ENCODE peak calls at places on chromosomes 11 and 22, in seven cellular contexts. O is vagina, F is HCT116, H is lung, Z is nephron progenitor cell, V is tibial nerve, S is progenitor cell of endocrine pancreas. D is an unnamed sample.

GRCh38 chr11:8080674-8081590 is at the start of gene TUB:
- DNase-seq in O (no peak), S (peak; percentile 22), F (no peak), H (no peak), Z (peak; percentile 75), V (no peak), D (no peak)

GRCh38 chr22:27962268-27963191 is 43.5 kb upstream of the PITPNB start:
- DNase-seq in Z (no peak), F (no peak), H (no peak), S (no peak), O (no peak), V (no peak), D (no peak)

GRCh38 chr11:131944709-131945108 is 574.3 kb downstream of the NTM start:
- DNase-seq in S (no peak), V (no peak), H (no peak), O (no peak), Z (no peak), F (no peak), D (no peak)

GRCh38 chr11:25309818-25310217 is 813.0 kb downstream of the LUZP2 start:
- DNase-seq in V (no peak), Z (no peak), F (no peak), H (no peak), S (no peak), O (no peak), D (no peak)

GRCh38 chr22:43152355-43153071 is 1.2 kb downstream of the TSPO start:
- DNase-seq in H (peak; percentile 81), F (no peak), O (no peak), Z (no peak), V (peak; percentile 39), S (no peak), D (peak; percentile 95)

GRCh38 chr11:57370251-57370650 is 10.7 kb downstream of the PRG3 start:
- DNase-seq in Z (no peak), V (no peak), F (no peak), S (no peak), O (no peak), H (no peak), D (no peak)

GRCh38 chr11:33005175-33005574 is 10.5 kb upstream of the DEPDC7 start:
- DNase-seq in O (no peak), S (no peak), H (no peak), V (no peak), F (no peak), Z (no peak), D (no peak)

GRCh38 chr22:46056169-46057041 is 79.4 kb upstream of the WNT7B start:
- DNase-seq in O (no peak), S (no peak), V (no peak), H (no peak), F (no peak), Z (no peak), D (no peak)

GRCh38 chr11:67486481-67487195 is 3.8 kb downstream of the AIP start:
- DNase-seq in O (no peak), S (no peak), V (no peak), F (no peak), Z (no peak), H (no peak), D (no peak)

GRCh38 chr22:18110194-18110943 is at the start of gene TUBA8:
- DNase-seq in Z (peak; percentile 69), S (peak; percentile 15), V (no peak), F (no peak), H (no peak), O (no peak), D (peak; percentile 92)

GRCh38 chr11:119447664-119448242 is 24.8 kb upstream of the THY1 start:
- DNase-seq in V (no peak), S (no peak), Z (no peak), O (no peak), H (no peak), F (no peak), D (no peak)

GRCh38 chr22:29477919-29478318 is 2.1 kb upstream of the NEFH start:
- DNase-seq in V (no peak), S (no peak), O (no peak), H (no peak), F (no peak), Z (no peak), D (no peak)

GRCh38 chr11:71192629-71193028 is 59.7 kb downstream of the SHANK2 start:
- DNase-seq in Z (no peak), O (no peak), F (no peak), S (no peak), H (no peak), V (no peak), D (no peak)

GRCh38 chr11:15815246-15816209 is 540.8 kb downstream of the SOX6 start:
- DNase-seq in Z (no peak), H (peak; percentile 5), O (no peak), V (no peak), F (no peak), S (no peak), D (no peak)

GRCh38 chr11:125941606-125942275 is 4.1 kb upstream of the VSIG10L2 start:
- DNase-seq in F (peak; percentile 22), H (peak; percentile 48), S (peak; percentile 51), Z (peak; percentile 73), O (no peak), V (peak; percentile 47), D (peak; percentile 88)

GRCh38 chr22:46362221-46362933 is 26.9 kb downstream of the TRMU start:
- DNase-seq in S (no peak), O (no peak), Z (no peak), V (no peak), F (no peak), H (no peak), D (no peak)

GRCh38 chr22:33922268-33922667 is 2.0 kb upstream of the LARGE1 start:
- DNase-seq in H (no peak), Z (peak; percentile 72), V (peak; percentile 36), S (peak; percentile 57), O (no peak), F (no peak), D (peak; percentile 16)

GRCh38 chr11:16363709-16364108 is 7.4 kb upstream of the SOX6 start:
- DNase-seq in F (no peak), S (no peak), O (no peak), Z (no peak), V (no peak), H (no peak), D (no peak)

GRCh38 chr11:61080986-61081590 is 21.2 kb upstream of the CD5 start:
- DNase-seq in O (no peak), V (no peak), F (no peak), H (no peak), Z (no peak), S (no peak), D (no peak)

GRCh38 chr11:79221417-79222130 is 219.3 kb downstream of the TENM4 start:
- DNase-seq in F (no peak), Z (no peak), V (no peak), S (no peak), H (no peak), O (no peak), D (no peak)

GRCh38 chr11:106840993-106841392 is 177.3 kb downstream of the GUCY1A2 start:
- DNase-seq in F (no peak), Z (no peak), S (no peak), O (no peak), H (no peak), V (no peak), D (no peak)

DNA sequence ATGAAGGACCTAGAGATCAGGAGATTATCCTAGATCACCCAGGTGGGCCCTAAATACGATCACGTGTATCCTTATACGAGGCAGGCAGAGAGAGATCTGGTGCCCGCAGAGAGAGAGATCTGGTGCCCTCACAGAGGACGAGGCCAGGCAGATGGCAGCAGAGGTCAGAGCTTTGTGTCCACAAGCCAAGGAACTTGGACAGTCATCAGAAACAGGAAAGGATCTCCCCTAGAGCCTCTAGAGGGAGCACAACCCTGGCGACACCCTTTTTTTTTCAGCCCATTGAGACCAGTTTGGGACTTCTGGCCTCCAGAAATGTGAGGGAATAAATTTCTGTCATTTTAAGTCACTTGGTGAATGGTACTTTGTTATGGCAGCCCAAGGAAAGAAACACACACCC is 25.5 kb upstream of the TIMP3 start:
- DNase-seq in Z (no peak), V (no peak), F (no peak), O (no peak), H (no peak), S (no peak), D (no peak)
- TF ChIP-seq CTCF in Z (peak; percentile 12), V (no peak), F (peak; percentile 38), O (no peak), H (no peak), S (peak; percentile 37), D (no peak)

GRCh38 chr22:37887610-37888378 is 18.3 kb upstream of the MICALL1 start:
- DNase-seq in O (no peak), S (no peak), H (peak; percentile 49), Z (no peak), F (no peak), V (peak; percentile 21), D (peak; percentile 84)
- TF ChIP-seq CTCF in O (peak; percentile 48), S (peak; percentile 23), H (peak; percentile 19), Z (peak; percentile 13), F (peak; percentile 42), V (peak; percentile 65), D (no peak)

GRCh38 chr11:47445840-47446239 is 3.1 kb downstream of the RAPSN start:
- DNase-seq in S (no peak), Z (no peak), F (no peak), H (no peak), V (no peak), O (no peak), D (no peak)
- TF ChIP-seq CTCF in S (no peak), Z (no peak), F (no peak), H (no peak), V (no peak), O (no peak), D (no peak)

GRCh38 chr11:3826721-3827120 is 14.0 kb downstream of the RHOG start:
- DNase-seq in F (no peak), Z (no peak), S (no peak), V (no peak), H (no peak), O (no peak), D (no peak)

GRCh38 chr11:3825473-3826154 is 15.1 kb downstream of the RHOG start:
- DNase-seq in H (no peak), V (no peak), F (no peak), O (no peak), S (no peak), Z (no peak), D (no peak)

GRCh38 chr11:3823303-3823702 is 14.9 kb downstream of the PGAP2 start:
- DNase-seq in S (no peak), H (no peak), V (no peak), Z (no peak), F (no peak), O (no peak), D (no peak)

GRCh38 chr11:3823762-3824506 is 15.6 kb downstream of the PGAP2 start:
- DNase-seq in S (no peak), F (no peak), Z (no peak), O (no peak), H (no peak), V (no peak), D (no peak)

DNA sequence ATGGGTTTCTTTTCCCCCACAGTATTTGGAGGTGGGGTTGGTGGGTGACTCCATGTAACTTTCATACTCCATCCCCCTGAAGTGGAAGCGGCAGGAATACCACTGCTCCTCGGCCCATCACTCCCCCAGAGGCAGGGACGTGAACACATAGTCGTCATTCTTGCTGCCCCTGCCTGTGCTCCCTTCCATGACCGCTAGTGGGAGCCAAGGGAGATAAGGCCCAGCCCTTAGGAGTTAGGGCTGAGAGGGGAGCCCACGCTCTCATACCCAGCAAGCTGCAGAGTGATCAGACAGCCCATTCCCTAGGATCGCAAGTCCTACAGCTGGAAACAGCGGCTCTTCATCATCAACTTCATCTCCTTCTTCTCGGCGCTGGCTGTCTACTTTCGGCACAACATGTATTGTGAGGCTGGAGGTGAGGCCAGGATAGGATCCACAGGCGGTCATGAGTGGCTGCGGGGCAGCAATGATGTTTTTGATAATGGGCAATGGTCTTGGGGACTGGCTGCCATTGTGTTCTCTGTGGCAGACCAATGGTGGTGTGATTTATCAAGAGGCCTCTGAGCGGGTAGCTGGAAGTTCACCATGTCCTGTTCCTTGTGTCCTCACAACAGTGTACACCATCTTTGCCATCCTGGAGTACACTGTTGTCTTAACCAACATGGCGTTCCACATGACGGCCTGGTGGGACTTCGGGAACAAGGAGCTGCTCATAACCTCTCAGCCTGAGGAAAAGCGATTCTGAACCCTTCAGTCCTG is 15.9 kb downstream of the RHOG start:
- DNase-seq in H (peak; percentile 70), O (no peak), F (no peak), S (peak; percentile 48), V (peak; percentile 57), Z (peak; percentile 52), D (no peak)
- TF ChIP-seq CTCF in H (peak; percentile 48), O (no peak), F (peak; percentile 67), S (peak; percentile 66), V (peak; percentile 63), Z (peak; percentile 45), D (no peak)